ENCODE peak calls at places on chromosomes 3 and 15, in seven cellular contexts. One of them, this sample, is unnamed.

GRCh38 chr3:164351126-164351525 is 727.2 kb downstream of the SI start:
- DNase-seq in PC-9: no peak
- DNase-seq in GM23338: no peak
- DNase-seq in GM23248: peak; percentile 4
- DNase-seq in HCT116: no peak
- DNase-seq in PC-3: no peak
- DNase-seq in hepatocyte: no peak
- DNase-seq in this sample: no peak

GRCh38 chr3:136699271-136699828 is 52.8 kb downstream of the STAG1 start:
- DNase-seq in hepatocyte: no peak
- DNase-seq in HCT116: no peak
- DNase-seq in GM23248: no peak
- DNase-seq in GM23338: no peak
- DNase-seq in PC-9: no peak
- DNase-seq in PC-3: no peak
- DNase-seq in this sample: no peak

GRCh38 chr3:190094201-190094718 is 26.4 kb downstream of the P3H2 start:
- DNase-seq in hepatocyte: no peak
- DNase-seq in HCT116: no peak
- DNase-seq in GM23338: no peak
- DNase-seq in GM23248: peak; percentile 57
- DNase-seq in PC-3: no peak
- DNase-seq in PC-9: no peak
- DNase-seq in this sample: no peak

GRCh38 chr15:68307131-68307928 is 29.8 kb downstream of the FEM1B start:
- DNase-seq in hepatocyte: no peak
- DNase-seq in HCT116: no peak
- DNase-seq in PC-3: no peak
- DNase-seq in GM23338: no peak
- DNase-seq in GM23248: no peak
- DNase-seq in PC-9: no peak
- DNase-seq in this sample: no peak

GRCh38 chr15:89654847-89655805 is at the start of gene KIF7:
- DNase-seq in PC-3: peak; percentile 62
- DNase-seq in PC-9: peak; percentile 44
- DNase-seq in HCT116: no peak
- DNase-seq in hepatocyte: peak; percentile 83
- DNase-seq in GM23248: peak; percentile 88
- DNase-seq in GM23338: peak; percentile 83
- DNase-seq in this sample: no peak

GRCh38 chr15:32849769-32850668 is 132.2 kb downstream of the GREM1 start:
- DNase-seq in PC-9: no peak
- DNase-seq in hepatocyte: no peak
- DNase-seq in PC-3: peak; percentile 92
- DNase-seq in GM23248: peak; percentile 89
- DNase-seq in HCT116: no peak
- DNase-seq in GM23338: no peak
- DNase-seq in this sample: peak; percentile 65

GRCh38 chr3:177015881-177016280 is 181.4 kb downstream of the TBL1XR1 start:
- DNase-seq in GM23338: peak; percentile 14
- DNase-seq in PC-3: no peak
- DNase-seq in hepatocyte: no peak
- DNase-seq in HCT116: no peak
- DNase-seq in PC-9: no peak
- DNase-seq in GM23248: no peak
- DNase-seq in this sample: no peak

GRCh38 chr3:153284282-153284938 is 122.4 kb downstream of the RAP2B start:
- DNase-seq in hepatocyte: peak; percentile 60
- DNase-seq in GM23338: no peak
- DNase-seq in HCT116: peak; percentile 61
- DNase-seq in GM23248: peak; percentile 96
- DNase-seq in PC-9: peak; percentile 62
- DNase-seq in PC-3: peak; percentile 78
- DNase-seq in this sample: no peak

GRCh38 chr3:123695731-123696640 is 111.1 kb upstream of the HACD2 start:
- DNase-seq in PC-9: no peak
- DNase-seq in hepatocyte: no peak
- DNase-seq in GM23338: no peak
- DNase-seq in HCT116: no peak
- DNase-seq in GM23248: no peak
- DNase-seq in PC-3: no peak
- DNase-seq in this sample: no peak

GRCh38 chr15:55319537-55320325 is 709 bp downstream of the PIGB start:
- DNase-seq in HCT116: no peak
- DNase-seq in GM23248: peak; percentile 72
- DNase-seq in hepatocyte: no peak
- DNase-seq in PC-3: peak; percentile 28
- DNase-seq in GM23338: no peak
- DNase-seq in PC-9: no peak
- DNase-seq in this sample: peak; percentile 47

GRCh38 chr3:32018723-32019564 is 37.4 kb downstream of the ZNF860 start:
- DNase-seq in PC-9: no peak
- DNase-seq in PC-3: peak; percentile 78
- DNase-seq in GM23338: peak; percentile 77
- DNase-seq in hepatocyte: peak; percentile 54
- DNase-seq in HCT116: peak; percentile 54
- DNase-seq in GM23248: peak; percentile 69
- DNase-seq in this sample: peak; percentile 39

GRCh38 chr3:175186511-175186910 is 327.4 kb downstream of the NAALADL2 start:
- DNase-seq in hepatocyte: no peak
- DNase-seq in GM23248: peak; percentile 2
- DNase-seq in PC-3: peak; percentile 48
- DNase-seq in GM23338: no peak
- DNase-seq in HCT116: no peak
- DNase-seq in PC-9: no peak
- DNase-seq in this sample: no peak

GRCh38 chr3:145776782-145777408 is 384.1 kb downstream of the PLOD2 start:
- DNase-seq in PC-9: peak; percentile 25
- DNase-seq in hepatocyte: peak; percentile 84
- DNase-seq in HCT116: peak; percentile 39
- DNase-seq in GM23248: peak; percentile 69
- DNase-seq in GM23338: peak; percentile 77
- DNase-seq in PC-3: peak; percentile 67
- DNase-seq in this sample: peak; percentile 58

GRCh38 chr3:194035406-194036138 is 100.4 kb upstream of the HES1 start:
- DNase-seq in PC-9: no peak
- DNase-seq in HCT116: no peak
- DNase-seq in GM23248: peak; percentile 13
- DNase-seq in GM23338: no peak
- DNase-seq in PC-3: no peak
- DNase-seq in hepatocyte: peak; percentile 64
- DNase-seq in this sample: no peak

GRCh38 chr3:188349963-188350332 is 196.0 kb downstream of the LPP start:
- DNase-seq in GM23248: no peak
- DNase-seq in HCT116: no peak
- DNase-seq in GM23338: no peak
- DNase-seq in PC-3: no peak
- DNase-seq in hepatocyte: no peak
- DNase-seq in PC-9: no peak
- DNase-seq in this sample: no peak

GRCh38 chr3:126948980-126949535 is 33.9 kb upstream of the PLXNA1 start:
- DNase-seq in GM23248: no peak
- DNase-seq in HCT116: no peak
- DNase-seq in GM23338: no peak
- DNase-seq in hepatocyte: no peak
- DNase-seq in PC-9: no peak
- DNase-seq in PC-3: no peak
- DNase-seq in this sample: no peak

GRCh38 chr3:46978381-46978780 is 1.1 kb upstream of the NBEAL2 start:
- DNase-seq in PC-3: no peak
- DNase-seq in GM23248: no peak
- DNase-seq in HCT116: no peak
- DNase-seq in PC-9: no peak
- DNase-seq in hepatocyte: no peak
- DNase-seq in GM23338: no peak
- DNase-seq in this sample: no peak

GRCh38 chr15:35818846-35819245 is 272.9 kb upstream of the DPH6 start:
- DNase-seq in hepatocyte: no peak
- DNase-seq in GM23248: no peak
- DNase-seq in GM23338: no peak
- DNase-seq in HCT116: no peak
- DNase-seq in PC-3: no peak
- DNase-seq in PC-9: no peak
- DNase-seq in this sample: no peak

GRCh38 chr15:93141373-93141790 is 52.4 kb upstream of the RGMA start:
- DNase-seq in PC-9: no peak
- DNase-seq in HCT116: no peak
- DNase-seq in hepatocyte: no peak
- DNase-seq in GM23338: no peak
- DNase-seq in PC-3: no peak
- DNase-seq in GM23248: no peak
- DNase-seq in this sample: peak; percentile 43

GRCh38 chr3:23834082-23834870 is 28.5 kb downstream of the UBE2E1 start:
- DNase-seq in PC-9: no peak
- DNase-seq in HCT116: no peak
- DNase-seq in hepatocyte: no peak
- DNase-seq in PC-3: no peak
- DNase-seq in GM23338: peak; percentile 33
- DNase-seq in GM23248: peak; percentile 37
- DNase-seq in this sample: no peak

GRCh38 chr3:66418432-66419052 is 82.3 kb downstream of the LRIG1 start:
- DNase-seq in hepatocyte: no peak
- DNase-seq in HCT116: no peak
- DNase-seq in GM23248: no peak
- DNase-seq in PC-3: no peak
- DNase-seq in PC-9: no peak
- DNase-seq in GM23338: no peak
- DNase-seq in this sample: no peak

GRCh38 chr3:154552338-154552737 is 122.3 kb upstream of the GPR149 start:
- DNase-seq in PC-3: peak; percentile 9
- DNase-seq in hepatocyte: no peak
- DNase-seq in HCT116: peak; percentile 18
- DNase-seq in PC-9: no peak
- DNase-seq in GM23338: peak; percentile 69
- DNase-seq in GM23248: no peak
- DNase-seq in this sample: no peak

DNA sequence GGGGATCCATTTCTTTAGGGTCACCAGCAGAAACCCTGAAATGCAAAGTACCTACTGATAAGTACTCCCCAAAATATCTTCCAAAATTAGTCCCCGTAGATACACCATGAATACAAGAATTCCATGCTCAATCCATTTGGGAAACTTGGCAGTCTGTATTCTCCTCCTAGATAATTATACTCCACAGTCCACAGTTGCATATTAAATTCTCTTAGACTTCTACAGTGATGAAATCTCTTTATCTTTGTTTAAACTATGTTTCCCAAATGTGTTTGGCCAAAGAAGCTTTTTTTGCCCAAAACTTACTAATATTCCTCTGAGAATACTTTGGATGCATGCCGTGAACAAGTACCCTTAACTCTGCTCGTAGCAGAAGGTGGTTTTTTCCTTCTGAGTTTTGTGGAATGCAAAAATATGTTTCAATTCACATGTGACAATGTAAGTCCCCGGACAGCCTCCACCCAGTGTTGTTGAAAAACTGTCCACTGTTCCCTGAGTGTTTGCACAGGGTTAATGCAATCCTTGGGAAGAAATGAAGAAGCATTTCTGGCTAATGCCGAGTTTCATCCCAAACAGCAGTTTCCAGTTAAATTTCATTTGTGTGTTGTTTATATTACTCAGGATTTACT is 126.7 kb downstream of the ARNT2 start:
- DNase-seq in PC-3: no peak
- DNase-seq in hepatocyte: no peak
- DNase-seq in GM23338: no peak
- DNase-seq in GM23248: peak; percentile 55
- DNase-seq in PC-9: no peak
- DNase-seq in HCT116: no peak
- DNase-seq in this sample: no peak
- H3K9me2 ChIP-seq in PC-3: no peaks in the 10 kb centered on the region
- H3K9me2 ChIP-seq in hepatocyte: no peaks in the 10 kb centered on the region
- H3K9me2 ChIP-seq in GM23338: peaks cover 6% of the 10 kb centered on the region
- H3K9me2 ChIP-seq in GM23248: no peaks in the 10 kb centered on the region
- H3K9me2 ChIP-seq in PC-9: no peaks in the 10 kb centered on the region
- H3K9me2 ChIP-seq in HCT116: no peaks in the 10 kb centered on the region
- H3K9me2 ChIP-seq in this sample: no peaks in the 10 kb centered on the region

GRCh38 chr3:18401298-18401961 is 23.7 kb downstream of the SATB1 start:
- DNase-seq in HCT116: no peak
- DNase-seq in hepatocyte: no peak
- DNase-seq in GM23338: no peak
- DNase-seq in GM23248: no peak
- DNase-seq in PC-9: no peak
- DNase-seq in PC-3: no peak
- DNase-seq in this sample: no peak
- H3K4me1 ChIP-seq in HCT116: no peaks in the 10 kb centered on the region
- H3K4me1 ChIP-seq in hepatocyte: no peaks in the 10 kb centered on the region
- H3K4me1 ChIP-seq in GM23338: no peaks in the 10 kb centered on the region
- H3K4me1 ChIP-seq in GM23248: no peaks in the 10 kb centered on the region
- H3K4me1 ChIP-seq in PC-9: no peaks in the 10 kb centered on the region
- H3K4me1 ChIP-seq in PC-3: no peaks in the 10 kb centered on the region
- H3K4me1 ChIP-seq in this sample: no peaks in the 10 kb centered on the region

DNA sequence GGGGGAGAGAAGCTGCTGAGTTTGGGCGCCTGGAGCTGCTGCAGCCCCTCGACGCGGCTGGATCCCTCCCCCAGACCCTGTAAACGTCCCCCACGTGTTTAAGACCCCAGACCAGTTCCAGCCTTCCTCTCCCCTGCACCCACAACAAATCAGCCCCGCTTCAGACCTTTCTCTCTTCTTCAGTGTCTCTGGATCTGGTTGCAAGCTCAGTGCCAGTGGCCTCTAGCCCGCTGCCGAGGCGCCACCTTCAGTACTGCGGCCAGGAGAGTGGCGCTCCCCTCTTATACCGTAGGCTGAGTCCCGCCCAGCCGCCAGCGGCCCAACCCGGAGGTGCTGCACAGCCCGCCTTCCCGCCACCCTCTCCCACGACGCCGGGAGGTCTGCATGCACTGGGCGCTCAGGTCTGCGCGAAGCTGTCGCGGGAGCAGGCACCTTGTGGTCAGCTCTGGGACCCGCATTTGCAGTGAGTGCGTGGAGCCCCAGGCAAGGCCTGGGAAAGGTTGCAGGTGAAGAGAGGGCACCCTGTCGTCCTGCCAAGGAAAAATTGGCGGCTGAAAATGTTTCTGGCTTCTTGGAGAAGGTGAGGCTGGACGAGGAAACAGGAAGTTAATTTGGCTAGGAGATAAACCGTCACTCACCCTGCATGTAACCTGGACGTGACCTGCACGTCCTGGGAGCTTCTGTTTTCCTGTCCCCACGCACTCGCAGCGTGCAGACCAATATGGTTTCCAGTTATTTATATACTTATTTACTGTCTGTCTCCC is at the start of gene C2CD4B:
- DNase-seq in GM23248: peak; percentile 7
- DNase-seq in PC-9: peak; percentile 14
- DNase-seq in HCT116: no peak
- DNase-seq in GM23338: peak; percentile 78
- DNase-seq in hepatocyte: peak; percentile 59
- DNase-seq in PC-3: no peak
- DNase-seq in this sample: no peak
- TF ChIP-seq EZH2 in GM23248: no peak
- TF ChIP-seq EZH2 in PC-9: no peak
- TF ChIP-seq EZH2 in HCT116: no peak
- TF ChIP-seq EZH2 in GM23338: peak; percentile 22
- TF ChIP-seq EZH2 in hepatocyte: no peak
- TF ChIP-seq EZH2 in PC-3: no peak
- TF ChIP-seq EZH2 in this sample: no peak

DNA sequence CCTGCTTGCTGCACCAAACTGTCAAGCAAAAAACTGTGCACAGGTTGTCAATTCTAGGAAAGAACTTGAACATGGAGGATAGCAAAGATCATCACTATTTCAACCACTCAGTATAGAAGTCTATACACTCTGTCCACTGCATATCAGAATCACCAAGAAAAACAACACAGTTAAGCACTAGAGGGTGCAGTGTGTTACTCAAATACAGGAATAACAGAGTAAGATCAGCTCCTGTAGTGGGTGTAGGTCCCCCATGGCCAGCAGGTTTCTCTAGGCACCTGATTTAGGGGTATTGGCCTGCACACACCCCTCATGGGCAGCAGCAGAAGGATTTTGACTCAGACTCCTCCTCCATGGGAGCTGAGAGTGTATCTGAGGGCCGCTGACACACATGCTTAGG is 464.1 kb downstream of the EPHA6 start:
- DNase-seq in hepatocyte: no peak
- DNase-seq in GM23248: no peak
- DNase-seq in PC-9: no peak
- DNase-seq in PC-3: no peak
- DNase-seq in GM23338: peak; percentile 7
- DNase-seq in HCT116: no peak
- DNase-seq in this sample: no peak
- H3K9me2 ChIP-seq in hepatocyte: no peaks in the 10 kb centered on the region
- H3K9me2 ChIP-seq in GM23248: no peaks in the 10 kb centered on the region
- H3K9me2 ChIP-seq in PC-9: no peaks in the 10 kb centered on the region
- H3K9me2 ChIP-seq in PC-3: no peaks in the 10 kb centered on the region
- H3K9me2 ChIP-seq in GM23338: no peaks in the 10 kb centered on the region
- H3K9me2 ChIP-seq in HCT116: no peaks in the 10 kb centered on the region
- H3K9me2 ChIP-seq in this sample: no peaks in the 10 kb centered on the region

This sample was measured in MM.1S.